ENCODE peak calls at places on chromosomes 16 and 17, in seven cellular contexts. W is GM12878, N is H1, F is SK-N-SH, C is GM12892, Y is K562, O is HepG2. K is an unnamed sample.

GRCh38 chr17:64115871-64116534 is 13.9 kb downstream of the ERN1 start:
- DNase-seq in W (no peak), N (no peak), F (no peak), C (no peak), Y (no peak), O (no peak), K (no peak)

GRCh38 chr17:69723741-69724140 is 309.2 kb downstream of the MAP2K6 start:
- DNase-seq in W (no peak), N (no peak), F (no peak), C (no peak), Y (peak), O (no peak), K (no peak)

GRCh38 chr16:89241187-89242003 is 23.9 kb downstream of the ZNF778 start:
- DNase-seq in W (peak), N (peak), F (peak), C (peak), Y (peak), O (peak), K (peak)

GRCh38 chr16:79540825-79541595 is 59.5 kb downstream of the MAF start:
- DNase-seq in W (no peak), N (no peak), F (no peak), C (no peak), Y (no peak), O (no peak), K (no peak)

GRCh38 chr17:46995841-46996571 is 17.0 kb upstream of the RPRML start:
- DNase-seq in W (no peak), N (no peak), F (no peak), C (no peak), Y (no peak), O (no peak), K (no peak)

GRCh38 chr17:80990921-80991644 is 558 bp upstream of the CHMP6 start:
- DNase-seq in W (no peak), N (no peak), F (peak), C (no peak), Y (no peak), O (peak), K (peak)

GRCh38 chr16:87762071-87762571 is 3.7 kb downstream of the KLHDC4 start:
- DNase-seq in W (no peak), N (no peak), F (no peak), C (no peak), Y (no peak), O (no peak), K (no peak)

GRCh38 chr16:54931757-54932660 is 1.3 kb downstream of the IRX5 start:
- DNase-seq in W (no peak), N (peak), F (peak), C (peak), Y (no peak), O (no peak), K (no peak)

GRCh38 chr17:67053438-67054000 is 9.2 kb downstream of the CACNG1 start:
- DNase-seq in W (no peak), N (no peak), F (peak), C (no peak), Y (no peak), O (no peak), K (no peak)

GRCh38 chr16:12678983-12679382 is 124.7 kb downstream of the CPPED1 start:
- DNase-seq in W (no peak), N (no peak), F (no peak), C (no peak), Y (no peak), O (peak), K (no peak)

GRCh38 chr16:82067042-82067809 is 32.2 kb downstream of the HSD17B2 start:
- DNase-seq in W (no peak), N (no peak), F (no peak), C (no peak), Y (no peak), O (peak), K (no peak)

GRCh38 chr17:45755050-45755449 is 29.1 kb upstream of the CRHR1 start:
- DNase-seq in W (no peak), N (no peak), F (no peak), C (no peak), Y (no peak), O (no peak), K (no peak)

GRCh38 chr16:12530291-12530690 is 273.4 kb downstream of the CPPED1 start:
- DNase-seq in W (no peak), N (no peak), F (no peak), C (no peak), Y (no peak), O (no peak), K (no peak)

GRCh38 chr16:4517812-4518211 is 20.8 kb downstream of the CDIP1 start:
- DNase-seq in W (no peak), N (peak), F (peak), C (no peak), Y (peak), O (peak), K (no peak)

GRCh38 chr16:24322106-24322505 is 66.0 kb downstream of the CACNG3 start:
- DNase-seq in W (no peak), N (no peak), F (no peak), C (no peak), Y (no peak), O (no peak), K (no peak)

GRCh38 chr17:79624658-79625478 is 14.0 kb upstream of the RBFOX3 start:
- DNase-seq in W (no peak), N (peak), F (peak), C (peak), Y (no peak), O (no peak), K (no peak)

GRCh38 chr16:85136213-85136704 is 24.0 kb upstream of the CIBAR2 start:
- DNase-seq in W (peak), N (no peak), F (no peak), C (no peak), Y (peak), O (no peak), K (no peak)

GRCh38 chr17:75785016-75785769 is 587 bp downstream of the UNK start:
- DNase-seq in W (peak), N (peak), F (peak), C (no peak), Y (peak), O (peak), K (no peak)

GRCh38 chr16:86216591-86216990 is 293.7 kb upstream of the FOXF1 start:
- DNase-seq in W (no peak), N (no peak), F (no peak), C (no peak), Y (no peak), O (no peak), K (no peak)

GRCh38 chr17:81306491-81306890 is 11.4 kb upstream of the SLC38A10 start:
- DNase-seq in W (no peak), N (no peak), F (no peak), C (no peak), Y (no peak), O (no peak), K (no peak)

GRCh38 chr16:29925173-29925804 is 737 bp downstream of the KCTD13 start:
- DNase-seq in W (no peak), N (no peak), F (no peak), C (no peak), Y (peak), O (no peak), K (no peak)

GRCh38 chr16:50396770-50397525 is 28.2 kb upstream of the BRD7 start:
- DNase-seq in W (no peak), N (no peak), F (no peak), C (no peak), Y (peak), O (no peak), K (no peak)

GRCh38 chr16:15439102-15439501 is 4.7 kb downstream of the BMERB1 start:
- DNase-seq in W (no peak), N (no peak), F (no peak), C (no peak), Y (no peak), O (no peak), K (no peak)

GRCh38 chr16:15435216-15435864 is 952 bp downstream of the BMERB1 start:
- DNase-seq in W (no peak), N (peak), F (peak), C (no peak), Y (no peak), O (no peak), K (no peak)

GRCh38 chr16:15434079-15434424 is 336 bp upstream of the BMERB1 start:
- DNase-seq in W (no peak), N (no peak), F (no peak), C (no peak), Y (no peak), O (no peak), K (no peak)

DNA sequence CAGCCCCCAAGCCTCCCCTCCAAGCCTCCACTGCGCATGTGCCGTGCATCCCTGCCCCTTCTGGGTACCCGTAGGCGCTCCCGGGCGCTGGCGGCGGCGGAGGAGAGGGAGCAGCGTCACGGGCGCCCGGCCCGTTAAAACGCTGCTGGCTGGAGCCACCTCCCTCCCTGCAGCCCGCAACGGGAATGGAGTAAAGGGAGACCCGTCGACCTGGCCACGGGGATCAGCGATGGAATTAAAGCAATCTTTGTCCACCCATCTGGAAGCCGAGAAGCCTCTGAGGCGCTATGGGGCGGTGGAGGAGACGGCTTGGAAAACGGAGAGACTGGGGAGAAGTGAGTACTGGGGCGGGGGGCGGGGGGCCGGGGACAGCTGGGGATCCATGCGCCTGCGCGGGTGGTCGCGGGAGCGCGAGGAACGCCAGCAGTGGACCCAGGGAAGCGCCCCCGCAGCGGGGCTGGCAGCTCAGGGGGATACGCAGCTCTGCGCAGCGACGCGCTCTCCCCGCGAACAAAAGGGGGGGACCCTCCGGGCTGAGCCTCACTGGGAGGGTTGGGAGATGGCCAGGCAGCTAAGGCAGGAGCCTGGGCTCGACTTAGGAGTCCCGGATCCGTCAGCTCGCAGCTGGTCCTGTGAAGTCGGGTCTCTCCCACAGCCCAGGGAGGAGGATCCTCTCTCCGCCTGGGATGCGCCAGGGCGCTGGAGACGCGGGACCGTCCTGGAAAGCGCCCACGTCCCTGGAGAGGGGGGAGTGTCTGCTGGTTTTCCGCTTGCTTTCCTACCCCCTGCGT is at the start of gene BMERB1:
- DNase-seq in W (no peak), N (peak), F (peak), C (no peak), Y (no peak), O (no peak), K (peak)
- TF ChIP-seq POLR2AphosphoS5 in W (no peak), N (no peak), F (peak), C (no peak), Y (no peak), O (no peak), K (no peak)

DNA sequence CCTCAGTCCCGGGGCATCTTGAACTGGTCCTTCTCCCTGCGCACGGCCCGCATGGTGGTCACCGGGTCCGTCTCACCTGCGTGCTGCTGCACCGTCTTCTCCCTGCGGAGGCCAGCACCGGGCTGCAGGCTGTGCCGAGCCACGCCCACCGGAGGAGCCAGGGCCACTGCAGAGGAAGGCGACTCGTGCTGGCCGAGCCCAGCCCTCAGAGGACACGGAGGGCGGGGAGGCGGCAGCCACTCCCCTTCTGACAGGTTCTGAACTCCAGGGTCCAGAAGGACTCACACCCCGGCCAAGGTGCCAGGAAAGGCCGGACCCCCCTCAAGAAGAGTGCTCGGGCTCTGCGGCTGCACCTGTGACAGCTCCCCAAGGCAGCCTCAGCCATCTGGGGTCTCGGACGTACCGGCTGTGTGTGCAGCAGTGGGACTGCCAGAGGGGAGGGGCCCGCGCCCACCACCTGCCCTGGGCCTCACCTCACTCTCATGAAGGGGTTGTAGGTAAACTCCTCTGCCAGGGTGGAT is 15.8 kb upstream of the IGFALS start:
- DNase-seq in W (no peak), N (no peak), F (no peak), C (no peak), Y (peak), O (no peak), K (no peak)
- TF ChIP-seq TAF1 in W (no peak), N (no peak), F (no peak), C (no peak), Y (no peak), O (no peak), K (no peak)

GRCh38 chr17:77426676-77427386 is 286.1 kb downstream of the SEC14L1 start:
- DNase-seq in W (no peak), N (no peak), F (no peak), C (no peak), Y (peak), O (no peak), K (no peak)

GRCh38 chr17:77429735-77429984 is 288.9 kb downstream of the SEC14L1 start:
- DNase-seq in W (no peak), N (no peak), F (no peak), C (no peak), Y (no peak), O (no peak), K (no peak)

GRCh38 chr17:77428901-77429734 is 288.3 kb downstream of the SEC14L1 start:
- DNase-seq in W (no peak), N (no peak), F (peak), C (no peak), Y (no peak), O (no peak), K (no peak)

GRCh38 chr17:77427471-77427991 is 286.8 kb downstream of the SEC14L1 start:
- DNase-seq in W (no peak), N (no peak), F (peak), C (no peak), Y (peak), O (no peak), K (no peak)

DNA sequence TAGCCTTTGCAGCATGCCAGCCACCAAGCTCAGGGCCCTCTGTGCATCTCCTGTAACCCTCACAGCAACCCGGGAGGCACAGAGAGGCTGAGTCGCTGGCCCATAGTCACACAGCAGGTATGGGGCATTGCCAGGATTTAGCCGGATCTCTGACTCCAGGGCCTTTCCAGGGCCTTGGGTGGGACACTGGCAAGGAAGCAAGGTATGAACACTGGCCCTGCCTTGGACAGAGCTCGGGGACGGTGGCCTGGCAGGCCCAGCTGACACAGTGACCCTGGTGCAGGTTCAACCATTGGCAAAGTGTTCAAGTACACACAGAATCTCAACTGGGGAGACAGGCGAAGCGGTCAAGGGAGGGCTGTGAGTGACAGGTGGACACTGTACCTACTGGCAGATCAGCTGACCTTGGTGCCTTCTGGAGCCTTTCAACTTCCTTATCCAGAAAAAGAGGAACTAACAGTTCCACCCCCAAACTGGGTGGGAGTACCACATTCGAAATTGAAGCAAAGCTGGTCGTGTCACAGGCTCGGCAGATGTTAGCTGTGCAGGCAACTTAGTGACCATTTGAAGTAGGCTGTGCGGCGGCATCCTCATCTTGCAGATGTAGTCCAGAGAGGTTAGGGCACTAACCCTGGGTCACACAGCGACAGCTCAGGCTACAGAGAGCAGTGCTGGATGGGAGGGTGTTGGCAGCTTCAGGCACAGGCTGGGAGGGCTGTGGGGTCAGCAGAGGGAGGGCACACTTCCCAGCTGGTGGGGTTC is 287.4 kb downstream of the SEC14L1 start:
- DNase-seq in W (no peak), N (no peak), F (no peak), C (no peak), Y (peak), O (no peak), K (no peak)
- TF ChIP-seq POLR2AphosphoS5 in W (no peak), N (no peak), F (no peak), C (no peak), Y (no peak), O (no peak), K (no peak)

DNA sequence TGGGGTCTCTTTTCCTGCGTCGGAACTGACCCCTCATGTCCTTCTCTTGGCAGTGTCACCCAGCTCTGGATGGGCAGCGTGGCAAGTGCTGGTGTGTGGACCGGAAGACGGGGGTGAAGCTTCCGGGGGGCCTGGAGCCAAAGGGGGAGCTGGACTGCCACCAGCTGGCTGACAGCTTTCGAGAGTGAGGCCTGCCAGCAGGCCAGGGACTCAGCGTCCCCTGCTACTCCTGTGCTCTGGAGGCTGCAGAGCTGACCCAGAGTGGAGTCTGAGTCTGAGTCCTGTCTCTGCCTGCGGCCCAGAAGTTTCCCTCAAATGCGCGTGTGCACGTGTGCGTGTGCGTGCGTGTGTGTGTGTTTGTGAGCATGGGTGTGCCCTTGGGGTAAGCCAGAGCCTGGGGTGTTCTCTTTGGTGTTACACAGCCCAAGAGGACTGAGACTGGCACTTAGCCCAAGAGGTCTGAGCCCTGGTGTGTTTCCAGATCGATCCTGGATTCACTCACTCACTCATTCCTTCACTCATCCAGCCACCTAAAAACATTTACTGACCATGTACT is 13.2 kb downstream of the IGFBP4 start:
- DNase-seq in W (no peak), N (no peak), F (no peak), C (no peak), Y (no peak), O (no peak), K (no peak)
- TF ChIP-seq TAF1 in W (no peak), N (no peak), F (no peak), C (no peak), Y (no peak), O (no peak), K (no peak)

GRCh38 chr17:28760987-28761562 is 17.3 kb downstream of the TRAF4 start:
- DNase-seq in W (no peak), N (peak), F (no peak), C (no peak), Y (no peak), O (no peak), K (no peak)
- TF ChIP-seq POLR2AphosphoS5 in W (no peak), N (no peak), F (no peak), C (no peak), Y (no peak), O (no peak), K (no peak)

DNA sequence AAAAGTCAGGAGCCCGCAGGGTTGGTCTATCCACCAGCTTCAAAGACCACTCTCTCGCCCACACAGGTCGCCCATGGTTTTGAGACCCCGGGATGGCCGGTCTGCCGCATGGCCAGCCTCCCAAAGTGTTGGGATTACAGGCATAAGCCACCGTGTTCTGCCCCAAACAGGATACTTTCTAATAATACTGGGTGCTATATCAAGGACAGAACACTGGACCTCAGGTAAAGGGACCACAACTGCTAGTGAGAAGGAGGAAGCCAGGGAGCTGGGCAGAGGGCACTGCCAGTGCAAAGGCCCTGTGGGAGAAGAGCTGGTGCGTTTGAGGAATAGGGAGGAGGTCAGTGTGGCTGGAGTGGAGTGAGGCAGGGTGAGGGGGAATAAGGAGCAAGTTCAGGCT is 34.1 kb downstream of the IL21R start:
- DNase-seq in W (no peak), N (peak), F (no peak), C (no peak), Y (no peak), O (no peak), K (no peak)
- TF ChIP-seq TAF1 in W (no peak), N (no peak), F (no peak), C (no peak), Y (no peak), O (no peak), K (no peak)

GRCh38 chr17:20955437-20956323 is 87.1 kb downstream of the USP22 start:
- DNase-seq in W (no peak), N (no peak), F (no peak), C (no peak), Y (no peak), O (peak), K (no peak)
- TF ChIP-seq POLR2AphosphoS5 in W (no peak), N (no peak), F (no peak), C (no peak), Y (no peak), O (no peak), K (no peak)

GRCh38 chr17:4405699-4406098 is 28.0 kb upstream of the SPNS3 start:
- DNase-seq in W (no peak), N (no peak), F (no peak), C (no peak), Y (no peak), O (no peak), K (no peak)
- TF ChIP-seq TAF1 in W (no peak), N (no peak), F (no peak), C (no peak), Y (no peak), O (no peak), K (no peak)

GRCh38 chr16:2146739-2147138 is 1.7 kb upstream of the RAB26 start:
- DNase-seq in W (no peak), N (no peak), F (no peak), C (no peak), Y (no peak), O (no peak), K (no peak)
- TF ChIP-seq POLR2AphosphoS5 in W (no peak), N (no peak), F (no peak), C (no peak), Y (no peak), O (no peak), K (no peak)